ENCODE peak calls at places on chromosomes 7 and 10, in eight cellular contexts. O is HL-60, Z is fibroblast of lung, T is pancreas, I is AG04450, V is epithelial cell of proximal tubule, Y is fibroblast of the aortic adventitia, H is AG09309. D is an unnamed sample.

GRCh38 chr7:76231583-76231982 is 29.9 kb downstream of the SRRM3 start:
- DNase-seq in Y (no peak), I (no peak), O (peak; percentile 8), Z (no peak), T (no peak), H (no peak), V (no peak), D (no peak)

GRCh38 chr10:86758231-86759072 is 2.0 kb downstream of the BMPR1A start:
- DNase-seq in O (no peak), V (no peak), Y (peak; percentile 38), Z (peak; percentile 33), T (no peak), I (no peak), H (no peak), D (no peak)

GRCh38 chr10:16795410-16796073 is 21.7 kb downstream of the RSU1 start:
- DNase-seq in V (no peak), T (no peak), Z (no peak), H (no peak), O (no peak), Y (no peak), I (no peak), D (no peak)

GRCh38 chr10:124558339-124558685 is 96.7 kb downstream of the LHPP start:
- DNase-seq in Z (no peak), I (no peak), Y (no peak), O (no peak), T (peak; percentile 34), V (no peak), H (no peak), D (no peak)

GRCh38 chr10:117342638-117343037 is 32.6 kb downstream of the PDZD8 start:
- DNase-seq in H (peak; percentile 23), Z (peak; percentile 88), I (peak; percentile 45), T (no peak), Y (peak; percentile 94), V (no peak), O (no peak), D (peak; percentile 47)

GRCh38 chr7:51275532-51275931 is 41.1 kb downstream of the COBL start:
- DNase-seq in O (no peak), T (no peak), Y (no peak), H (no peak), V (no peak), Z (no peak), I (no peak), D (no peak)

GRCh38 chr7:30146127-30146612 is 11.4 kb downstream of the MTURN start:
- DNase-seq in T (no peak), I (no peak), Z (no peak), Y (no peak), V (no peak), H (no peak), O (no peak), D (no peak)

GRCh38 chr7:92006046-92006445 is 65.4 kb downstream of the AKAP9 start:
- DNase-seq in I (no peak), O (no peak), V (no peak), T (no peak), H (no peak), Y (no peak), Z (no peak), D (no peak)

GRCh38 chr7:134599371-134599770 is 47.3 kb upstream of the BPGM start:
- DNase-seq in V (no peak), Z (no peak), H (no peak), I (no peak), T (no peak), O (no peak), Y (no peak), D (no peak)

GRCh38 chr10:54958844-54959243 is 157.8 kb upstream of the PCDH15 start:
- DNase-seq in I (no peak), Y (no peak), H (no peak), T (no peak), O (no peak), V (no peak), Z (no peak), D (no peak)

GRCh38 chr10:34906021-34906965 is 91.2 kb upstream of the PARD3 start:
- DNase-seq in V (peak; percentile 27), O (no peak), Z (peak; percentile 67), H (no peak), I (no peak), T (no peak), Y (no peak), D (no peak)

GRCh38 chr10:75410135-75410787 is 8.7 kb upstream of the ZNF503 start:
- DNase-seq in Z (no peak), I (no peak), O (no peak), H (no peak), T (no peak), V (no peak), Y (peak; percentile 12), D (no peak)

GRCh38 chr10:86106616-86107015 is 260.0 kb downstream of the GRID1 start:
- DNase-seq in Z (no peak), H (no peak), V (no peak), O (no peak), I (no peak), Y (no peak), T (no peak), D (no peak)

GRCh38 chr10:117166420-117167345 is 28.6 kb upstream of the VAX1 start:
- DNase-seq in Z (no peak), T (peak; percentile 62), I (no peak), Y (no peak), O (no peak), H (no peak), V (no peak), D (no peak)

GRCh38 chr7:713488-714230 is 12.8 kb upstream of the DNAAF5 start:
- DNase-seq in H (no peak), I (no peak), Y (no peak), V (no peak), T (peak; percentile 41), O (no peak), Z (no peak), D (no peak)

GRCh38 chr7:12951397-12951801 is 264.0 kb downstream of the ARL4A start:
- DNase-seq in H (no peak), Z (peak; percentile 87), I (peak; percentile 13), Y (peak; percentile 66), T (no peak), V (peak; percentile 49), O (no peak), D (peak; percentile 7)

GRCh38 chr10:36254191-36254590 is 612.1 kb upstream of the FZD8 start:
- DNase-seq in Y (peak; percentile 58), O (no peak), V (peak; percentile 6), H (no peak), Z (peak; percentile 25), I (no peak), T (peak; percentile 40), D (no peak)

DNA sequence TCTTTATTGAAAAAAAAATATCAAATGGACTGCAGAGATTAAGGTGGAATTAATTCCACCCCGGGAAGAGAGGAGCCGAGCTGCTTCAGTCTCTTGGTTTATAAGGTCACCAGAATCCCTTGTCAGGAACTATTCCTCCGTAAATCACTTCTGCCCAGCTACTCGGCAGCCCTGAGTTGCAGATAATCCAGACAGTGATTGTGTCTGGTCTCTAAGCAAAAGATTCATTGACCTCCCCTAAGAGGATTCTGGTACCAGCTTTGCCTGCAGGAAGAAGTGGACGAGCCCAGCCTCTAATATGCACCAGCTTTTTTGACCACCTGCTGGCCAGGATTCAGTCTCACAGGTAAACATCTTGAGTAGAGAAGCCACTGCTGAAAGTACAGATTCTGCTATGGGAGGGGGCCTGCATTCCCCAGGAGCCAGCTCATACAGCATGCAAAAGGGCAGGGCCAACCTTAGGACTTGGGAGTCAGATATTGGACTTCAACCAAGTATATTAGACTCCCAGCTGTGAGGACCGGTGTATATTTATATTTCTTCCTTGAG is 27.0 kb upstream of the PLXNA4 start:
- DNase-seq in Y (no peak), O (no peak), I (no peak), T (no peak), Z (no peak), H (no peak), V (no peak), D (no peak)
- TF ChIP-seq CTCF in Y (no peak), O (no peak), I (no peak), T (no peak), Z (no peak), H (no peak), V (no peak), D (no peak)

DNA sequence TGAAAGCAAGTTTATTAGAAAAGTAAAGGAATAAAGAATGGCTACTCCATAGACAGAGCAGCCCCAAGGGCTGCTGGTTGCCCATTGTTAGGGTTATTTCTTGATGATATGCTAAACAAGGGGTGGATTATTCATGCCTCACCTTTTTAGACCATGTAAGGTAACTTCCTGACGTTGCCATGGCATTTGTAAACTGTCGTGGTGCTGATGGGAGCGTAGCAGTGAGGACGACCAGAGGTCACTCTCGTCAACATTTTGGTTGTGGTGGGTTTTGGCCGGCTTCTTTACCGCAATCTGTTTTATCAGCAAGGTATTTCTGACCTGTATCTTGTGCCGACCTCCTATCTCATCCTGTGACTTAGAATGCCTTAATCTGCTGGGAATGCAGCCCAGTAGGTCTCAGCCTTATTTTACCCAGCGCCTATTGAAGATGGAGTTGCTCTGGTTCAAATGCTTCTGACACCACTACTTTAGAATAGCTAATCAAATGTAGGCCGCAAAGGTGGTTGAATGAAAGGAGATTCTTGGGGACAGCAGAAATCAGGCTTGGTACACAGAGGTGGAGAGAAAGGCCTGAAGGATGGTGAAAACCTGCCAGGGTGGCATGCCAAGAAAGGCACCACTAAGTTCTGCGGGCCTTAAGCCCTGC is 17.9 kb upstream of the SMO start:
- DNase-seq in V (no peak), Z (no peak), Y (no peak), H (no peak), T (no peak), I (no peak), O (no peak), D (no peak)
- H3K4me3 ChIP-seq in V (no peak overlapping the region), Z (no peak overlapping the region), Y (no peak overlapping the region), H (no peak overlapping the region), T (no peak overlapping the region), I (no peak overlapping the region), O (no peak overlapping the region), D (no peak overlapping the region)

GRCh38 chr7:112869111-112869774 is 79.0 kb upstream of the TMEM168 start:
- DNase-seq in I (peak; percentile 1), O (peak; percentile 27), T (peak; percentile 48), V (no peak), Z (peak; percentile 43), Y (peak; percentile 37), H (no peak), D (peak; percentile 20)

GRCh38 chr7:112868609-112869008 is 78.4 kb upstream of the TMEM168 start:
- DNase-seq in Z (no peak), I (no peak), Y (no peak), T (no peak), H (no peak), V (no peak), O (no peak), D (no peak)

GRCh38 chr7:112864380-112864779 is 74.2 kb upstream of the TMEM168 start:
- DNase-seq in O (no peak), H (no peak), V (no peak), Z (no peak), T (no peak), I (no peak), Y (no peak), D (no peak)

DNA sequence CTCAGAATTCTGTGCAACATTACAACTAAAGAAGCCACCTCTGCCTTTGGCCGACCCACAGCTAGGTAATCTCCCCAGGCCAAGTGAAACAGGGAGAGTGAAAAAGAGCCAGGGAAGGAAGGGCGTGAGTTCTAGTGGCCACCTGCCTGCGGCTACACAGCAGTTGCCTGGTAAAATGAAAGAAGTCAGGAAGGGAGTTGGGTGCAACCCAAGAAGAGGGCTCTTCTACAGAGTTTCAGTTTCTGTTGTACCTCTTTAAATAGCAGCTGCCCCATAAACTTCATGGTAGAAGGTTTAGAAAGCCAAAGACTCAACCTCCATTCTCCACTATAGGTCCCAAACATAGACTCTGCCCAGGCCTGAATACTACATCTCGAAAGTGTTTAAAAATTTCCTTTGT is 76.2 kb upstream of the TMEM168 start:
- DNase-seq in O (no peak), Z (no peak), V (no peak), Y (no peak), I (no peak), T (no peak), H (no peak), D (no peak)
- TF ChIP-seq CTCF in O (no peak), Z (no peak), V (no peak), Y (no peak), I (no peak), T (no peak), H (no peak), D (no peak)

GRCh38 chr10:21069929-21070363 is 172.8 kb upstream of the NEBL start:
- DNase-seq in T (no peak), Z (no peak), I (no peak), V (no peak), H (no peak), O (no peak), Y (no peak), D (no peak)
- H3K4me3 ChIP-seq in T (no peak overlapping the region), Z (no peak overlapping the region), I (no peak overlapping the region), V (no peak overlapping the region), H (no peak overlapping the region), O (no peak overlapping the region), Y (no peak overlapping the region), D (no peak overlapping the region)

D was measured in HFF-Myc.